ENCODE peak calls at places on chromosomes 11 and 22, in eight cellular contexts. One of them, this sample, is unnamed.

GRCh38 chr22:48300877-48301276 is 1526.8 kb downstream of the BRD1 start:
- DNase-seq in ELF-1: no peak
- DNase-seq in ecto neural progenitor cell: no peak
- DNase-seq in posterior vena cava: no peak
- DNase-seq in HCEC 1CT: no peak
- DNase-seq in gastrocnemius medialis: no peak
- DNase-seq in DMS153: no peak
- DNase-seq in tibial artery: no peak
- DNase-seq in this sample: no peak

GRCh38 chr11:77230878-77231605 is 70.4 kb downstream of the GDPD4 start:
- DNase-seq in ELF-1: no peak
- DNase-seq in posterior vena cava: no peak
- DNase-seq in ecto neural progenitor cell: no peak
- DNase-seq in DMS153: no peak
- DNase-seq in gastrocnemius medialis: no peak
- DNase-seq in HCEC 1CT: no peak
- DNase-seq in tibial artery: no peak
- DNase-seq in this sample: no peak

GRCh38 chr22:46066691-46067090 is 83.6 kb upstream of the PPARA start:
- DNase-seq in ecto neural progenitor cell: no peak
- DNase-seq in DMS153: peak
- DNase-seq in HCEC 1CT: peak
- DNase-seq in tibial artery: peak
- DNase-seq in posterior vena cava: peak
- DNase-seq in gastrocnemius medialis: no peak
- DNase-seq in ELF-1: no peak
- DNase-seq in this sample: peak

GRCh38 chr11:47178737-47179654 is 2.3 kb upstream of the ARFGAP2 start:
- DNase-seq in posterior vena cava: no peak
- DNase-seq in HCEC 1CT: no peak
- DNase-seq in ecto neural progenitor cell: no peak
- DNase-seq in tibial artery: no peak
- DNase-seq in DMS153: no peak
- DNase-seq in gastrocnemius medialis: no peak
- DNase-seq in ELF-1: no peak
- DNase-seq in this sample: no peak

GRCh38 chr11:68704887-68705286 is 20.5 kb downstream of the GAL start:
- DNase-seq in ecto neural progenitor cell: no peak
- DNase-seq in gastrocnemius medialis: no peak
- DNase-seq in tibial artery: no peak
- DNase-seq in DMS153: no peak
- DNase-seq in ELF-1: peak
- DNase-seq in HCEC 1CT: no peak
- DNase-seq in posterior vena cava: no peak
- DNase-seq in this sample: no peak

GRCh38 chr11:103862827-103863213 is 173.6 kb upstream of the DDI1 start:
- DNase-seq in ELF-1: no peak
- DNase-seq in ecto neural progenitor cell: no peak
- DNase-seq in gastrocnemius medialis: no peak
- DNase-seq in HCEC 1CT: no peak
- DNase-seq in posterior vena cava: no peak
- DNase-seq in DMS153: no peak
- DNase-seq in tibial artery: no peak
- DNase-seq in this sample: no peak

GRCh38 chr22:22593964-22594656 is 35.0 kb upstream of the PRAME start:
- DNase-seq in tibial artery: no peak
- DNase-seq in DMS153: peak
- DNase-seq in ecto neural progenitor cell: peak
- DNase-seq in posterior vena cava: no peak
- DNase-seq in HCEC 1CT: peak
- DNase-seq in gastrocnemius medialis: no peak
- DNase-seq in ELF-1: peak
- DNase-seq in this sample: no peak

GRCh38 chr11:26571861-26572654 is at the start of gene MUC15:
- DNase-seq in ecto neural progenitor cell: no peak
- DNase-seq in posterior vena cava: no peak
- DNase-seq in gastrocnemius medialis: no peak
- DNase-seq in DMS153: no peak
- DNase-seq in ELF-1: peak
- DNase-seq in HCEC 1CT: no peak
- DNase-seq in tibial artery: no peak
- DNase-seq in this sample: no peak

GRCh38 chr22:43643362-43643761 is 168.7 kb downstream of the EFCAB6 start:
- DNase-seq in HCEC 1CT: no peak
- DNase-seq in gastrocnemius medialis: no peak
- DNase-seq in tibial artery: no peak
- DNase-seq in ELF-1: no peak
- DNase-seq in DMS153: peak
- DNase-seq in ecto neural progenitor cell: no peak
- DNase-seq in posterior vena cava: no peak
- DNase-seq in this sample: no peak

GRCh38 chr11:87473174-87473573 is 435.4 kb downstream of the TMEM135 start:
- DNase-seq in HCEC 1CT: peak
- DNase-seq in posterior vena cava: no peak
- DNase-seq in ELF-1: no peak
- DNase-seq in ecto neural progenitor cell: no peak
- DNase-seq in gastrocnemius medialis: no peak
- DNase-seq in tibial artery: no peak
- DNase-seq in DMS153: no peak
- DNase-seq in this sample: no peak

GRCh38 chr11:30006876-30007275 is 10.0 kb downstream of the KCNA4 start:
- DNase-seq in posterior vena cava: no peak
- DNase-seq in DMS153: no peak
- DNase-seq in tibial artery: no peak
- DNase-seq in ELF-1: no peak
- DNase-seq in gastrocnemius medialis: no peak
- DNase-seq in ecto neural progenitor cell: no peak
- DNase-seq in HCEC 1CT: no peak
- DNase-seq in this sample: no peak

GRCh38 chr22:23279781-23280180 is 99.5 kb downstream of the BCR start:
- DNase-seq in posterior vena cava: no peak
- DNase-seq in DMS153: no peak
- DNase-seq in ELF-1: no peak
- DNase-seq in gastrocnemius medialis: no peak
- DNase-seq in tibial artery: no peak
- DNase-seq in HCEC 1CT: no peak
- DNase-seq in ecto neural progenitor cell: no peak
- DNase-seq in this sample: no peak

GRCh38 chr11:115194798-115195101 is 309.5 kb downstream of the CADM1 start:
- DNase-seq in posterior vena cava: no peak
- DNase-seq in HCEC 1CT: no peak
- DNase-seq in ELF-1: no peak
- DNase-seq in DMS153: no peak
- DNase-seq in ecto neural progenitor cell: no peak
- DNase-seq in gastrocnemius medialis: no peak
- DNase-seq in tibial artery: no peak
- DNase-seq in this sample: no peak

GRCh38 chr11:2933376-2934056 is 4.3 kb upstream of the PHLDA2 start:
- DNase-seq in DMS153: peak
- DNase-seq in HCEC 1CT: peak
- DNase-seq in ecto neural progenitor cell: no peak
- DNase-seq in gastrocnemius medialis: peak
- DNase-seq in posterior vena cava: peak
- DNase-seq in tibial artery: peak
- DNase-seq in ELF-1: peak
- DNase-seq in this sample: peak

GRCh38 chr22:49915610-49916009 is 2.6 kb downstream of the ALG12 start:
- DNase-seq in ecto neural progenitor cell: no peak
- DNase-seq in gastrocnemius medialis: no peak
- DNase-seq in ELF-1: peak
- DNase-seq in HCEC 1CT: no peak
- DNase-seq in tibial artery: no peak
- DNase-seq in posterior vena cava: no peak
- DNase-seq in DMS153: no peak
- DNase-seq in this sample: no peak

GRCh38 chr11:76361365-76361764 is 19.6 kb downstream of the THAP12 start:
- DNase-seq in tibial artery: no peak
- DNase-seq in DMS153: no peak
- DNase-seq in ecto neural progenitor cell: no peak
- DNase-seq in posterior vena cava: no peak
- DNase-seq in HCEC 1CT: no peak
- DNase-seq in ELF-1: no peak
- DNase-seq in gastrocnemius medialis: no peak
- DNase-seq in this sample: no peak

GRCh38 chr11:134365011-134365925 is 33.5 kb downstream of the GLB1L2 start:
- DNase-seq in tibial artery: peak
- DNase-seq in gastrocnemius medialis: no peak
- DNase-seq in posterior vena cava: peak
- DNase-seq in ecto neural progenitor cell: no peak
- DNase-seq in DMS153: no peak
- DNase-seq in ELF-1: no peak
- DNase-seq in HCEC 1CT: no peak
- DNase-seq in this sample: peak

GRCh38 chr11:70493891-70494290 is 95.6 kb downstream of the CTTN start:
- DNase-seq in DMS153: no peak
- DNase-seq in ecto neural progenitor cell: no peak
- DNase-seq in ELF-1: no peak
- DNase-seq in posterior vena cava: peak
- DNase-seq in tibial artery: peak
- DNase-seq in HCEC 1CT: no peak
- DNase-seq in gastrocnemius medialis: no peak
- DNase-seq in this sample: peak

GRCh38 chr11:45615182-45615792 is 50.1 kb downstream of the CHST1 start:
- DNase-seq in posterior vena cava: peak
- DNase-seq in gastrocnemius medialis: no peak
- DNase-seq in HCEC 1CT: no peak
- DNase-seq in ecto neural progenitor cell: no peak
- DNase-seq in DMS153: no peak
- DNase-seq in tibial artery: no peak
- DNase-seq in ELF-1: no peak
- DNase-seq in this sample: no peak

This sample was measured in upper lobe of right lung.